ENCODE peak calls at places on chromosomes 4 and X, in six cellular contexts. U is central memory CD4-positive, alpha-beta T cell; G is GM06990; D is activated CD4-positive, CD25-positive, alpha-beta regulatory T cell treated with anti-CD3 and anti-CD28 coated beads, Interleukin-2, amount 50 U/mL, for 72 hours; J is natural killer cell treated with Interleukin-12 subunit alpha and Interleukin-12 subunit beta and Interleukin-15 and Interleukin-18, amount 100 ng/mL, for 72 hours; W is stimulated activated CD4-positive, alpha-beta T cell treated with anti-CD3 and anti-CD28 coated beads, Interleukin-4, amount 100 ng/mL, for 48 hours. N is an unnamed sample.

GRCh38 chr4:85092943-85093342 is 126.5 kb upstream of the WDFY3 start:
- DNase-seq in U (no peak), G (no peak), D (no peak), J (no peak), W (no peak), N (no peak)

GRCh38 chrX:105190252-105190853 is 30.1 kb downstream of the TEX13A start:
- DNase-seq in U (peak; percentile 6), G (no peak), D (no peak), J (no peak), W (no peak), N (peak; percentile 32)

GRCh38 chr4:87985097-87985886 is 9.8 kb downstream of the SPP1 start:
- DNase-seq in U (peak; percentile 6), G (no peak), D (peak; percentile 44), J (no peak), W (no peak), N (peak; percentile 86)

GRCh38 chr4:143390764-143391163 is 54.1 kb downstream of the GAB1 start:
- DNase-seq in U (no peak), G (no peak), D (no peak), J (no peak), W (no peak), N (no peak)

GRCh38 chr4:13344216-13344615 is 139.9 kb downstream of the RAB28 start:
- DNase-seq in U (no peak), G (no peak), D (no peak), J (no peak), W (no peak), N (no peak)

GRCh38 chr4:25161599-25161960 is 1.3 kb upstream of the SEPSECS start:
- DNase-seq in U (no peak), G (no peak), D (no peak), J (no peak), W (no peak), N (peak; percentile 56)

GRCh38 chr4:147479817-147480216 is 1.1 kb upstream of the EDNRA start:
- DNase-seq in U (no peak), G (no peak), D (no peak), J (no peak), W (no peak), N (no peak)

GRCh38 chr4:124304936-124305335 is 407.6 kb downstream of the ANKRD50 start:
- DNase-seq in U (no peak), G (no peak), D (no peak), J (no peak), W (no peak), N (no peak)

GRCh38 chrX:9530848-9531274 is 66.0 kb downstream of the TBL1X start:
- DNase-seq in U (peak; percentile 52), G (peak; percentile 32), D (peak; percentile 43), J (peak; percentile 76), W (peak; percentile 32), N (peak; percentile 97)

GRCh38 chr4:104616401-104616820 is 121.7 kb upstream of the CXXC4 start:
- DNase-seq in U (no peak), G (no peak), D (no peak), J (no peak), W (no peak), N (no peak)

GRCh38 chr4:103137446-103137827 is 37.8 kb upstream of the BDH2 start:
- DNase-seq in U (no peak), G (no peak), D (no peak), J (no peak), W (no peak), N (no peak)

GRCh38 chr4:158111241-158111640 is 61.6 kb downstream of the GASK1B start:
- DNase-seq in U (no peak), G (no peak), D (no peak), J (no peak), W (no peak), N (no peak)

GRCh38 chrX:119826399-119826959 is 26.3 kb downstream of the UPF3B start:
- DNase-seq in U (no peak), G (peak; percentile 9), D (no peak), J (no peak), W (no peak), N (peak; percentile 2)

GRCh38 chrX:71493111-71493613 is 39.7 kb upstream of the OGT start:
- DNase-seq in U (no peak), G (no peak), D (no peak), J (no peak), W (no peak), N (no peak)

GRCh38 chrX:154775611-154776349 is 13.1 kb downstream of the DKC1 start:
- DNase-seq in U (no peak), G (no peak), D (no peak), J (no peak), W (no peak), N (peak; percentile 22)

GRCh38 chr4:163249042-163249441 is 82.4 kb upstream of the NAF1 start:
- DNase-seq in U (no peak), G (no peak), D (no peak), J (no peak), W (no peak), N (no peak)

GRCh38 chrX:43973249-43973672 is at the start of gene NDP:
- DNase-seq in U (no peak), G (no peak), D (no peak), J (no peak), W (no peak), N (peak; percentile 18)